ENCODE peak calls at places on chromosomes 11 and 22, in seven cellular contexts. V is NCI-H510A; D is NCI-H226; M is neural crest cell; P is NCI-H526; Z is KBM-7; I is activated CD4-positive, alpha-beta T cell treated with anti-CD3 and anti-CD28 coated beads, Interleukin-2, amount 50 U/mL, for 1 hour. A is an unnamed sample.

GRCh38 chr11:123472236-123472935 is 42.3 kb downstream of the GRAMD1B start:
- DNase-seq in V (no peak), D (no peak), M (no peak), P (peak), Z (no peak), I (no peak), A (no peak)

GRCh38 chr22:46798366-46799057 is 36.1 kb downstream of the TBC1D22A start:
- DNase-seq in V (peak), D (peak), M (peak), P (no peak), Z (peak), I (peak), A (peak)

GRCh38 chr11:35006389-35007128 is 90.1 kb downstream of the PDHX start:
- DNase-seq in V (no peak), D (no peak), M (no peak), P (no peak), Z (peak), I (no peak), A (no peak)

GRCh38 chr11:33622806-33623205 is 77.8 kb downstream of the C11orf91 start:
- DNase-seq in V (no peak), D (no peak), M (no peak), P (no peak), Z (no peak), I (no peak), A (no peak)

GRCh38 chr11:44475114-44475686 is 90.3 kb upstream of the CD82 start:
- DNase-seq in V (no peak), D (no peak), M (no peak), P (no peak), Z (no peak), I (no peak), A (no peak)

GRCh38 chr22:19723990-19724827 is 870 bp downstream of the GP1BB start:
- DNase-seq in V (no peak), D (no peak), M (peak), P (no peak), Z (peak), I (peak), A (peak)

GRCh38 chr11:72779495-72780128 is 14.2 kb downstream of the STARD10 start:
- DNase-seq in V (no peak), D (no peak), M (no peak), P (no peak), Z (no peak), I (no peak), A (no peak)

GRCh38 chr11:113385749-113386148 is 1.8 kb upstream of the ANKK1 start:
- DNase-seq in V (no peak), D (no peak), M (no peak), P (no peak), Z (no peak), I (no peak), A (no peak)

GRCh38 chr11:12539570-12539969 is 134.7 kb upstream of the TEAD1 start:
- DNase-seq in V (no peak), D (peak), M (no peak), P (no peak), Z (no peak), I (no peak), A (peak)

GRCh38 chr11:5705688-5706087 is 16.1 kb downstream of the TRIM22 start:
- DNase-seq in V (no peak), D (no peak), M (no peak), P (no peak), Z (no peak), I (no peak), A (no peak)

GRCh38 chr11:108101090-108101775 is 20.1 kb upstream of the ACAT1 start:
- DNase-seq in V (no peak), D (no peak), M (no peak), P (no peak), Z (no peak), I (no peak), A (no peak)

GRCh38 chr11:79375818-79376550 is 64.8 kb downstream of the TENM4 start:
- DNase-seq in V (no peak), D (no peak), M (no peak), P (no peak), Z (no peak), I (no peak), A (peak)

GRCh38 chr11:68998390-68998911 is 14.6 kb downstream of the MRGPRF start:
- DNase-seq in V (peak), D (no peak), M (no peak), P (no peak), Z (no peak), I (no peak), A (no peak)

GRCh38 chr11:32983506-32983905 is 32.2 kb upstream of the DEPDC7 start:
- DNase-seq in V (no peak), D (no peak), M (no peak), P (no peak), Z (no peak), I (no peak), A (no peak)

GRCh38 chr11:78149646-78150045 is 10.2 kb upstream of the ALG8 start:
- DNase-seq in V (no peak), D (peak), M (no peak), P (no peak), Z (no peak), I (no peak), A (peak)

GRCh38 chr22:37904572-37905533 is 1.2 kb upstream of the MICALL1 start:
- DNase-seq in V (no peak), D (peak), M (no peak), P (no peak), Z (peak), I (no peak), A (peak)

GRCh38 chr11:1760351-1761109 is 3.2 kb downstream of the CTSD start:
- DNase-seq in V (no peak), D (no peak), M (no peak), P (no peak), Z (no peak), I (no peak), A (no peak)

GRCh38 chr11:121898913-121899312 is 217.1 kb downstream of the BLID start:
- DNase-seq in V (no peak), D (no peak), M (no peak), P (no peak), Z (no peak), I (no peak), A (no peak)

GRCh38 chr22:28397324-28397723 is 282.3 kb downstream of the TTC28 start:
- DNase-seq in V (no peak), D (no peak), M (no peak), P (no peak), Z (no peak), I (no peak), A (no peak)

GRCh38 chr22:20430641-20431519 is 6.7 kb downstream of the SCARF2 start:
- DNase-seq in V (no peak), D (no peak), M (peak), P (peak), Z (peak), I (peak), A (peak)

GRCh38 chr11:11808992-11809583 is 32.7 kb upstream of the USP47 start:
- DNase-seq in V (no peak), D (no peak), M (no peak), P (no peak), Z (no peak), I (no peak), A (no peak)

GRCh38 chr22:21933899-21934298 is 18.7 kb downstream of the PPM1F start:
- DNase-seq in V (no peak), D (no peak), M (no peak), P (no peak), Z (no peak), I (no peak), A (no peak)

GRCh38 chr11:96204721-96205459 is 138.1 kb downstream of the MAML2 start:
- DNase-seq in V (no peak), D (no peak), M (no peak), P (no peak), Z (no peak), I (no peak), A (no peak)

GRCh38 chr11:46281374-46281831 is 3.9 kb downstream of the CREB3L1 start:
- DNase-seq in V (no peak), D (no peak), M (no peak), P (no peak), Z (peak), I (no peak), A (no peak)

GRCh38 chr11:8282621-8283509 is 19.2 kb upstream of the LMO1 start:
- DNase-seq in V (peak), D (no peak), M (no peak), P (no peak), Z (no peak), I (no peak), A (no peak)

GRCh38 chr22:37258005-37258790 is 14.1 kb upstream of the RAC2 start:
- DNase-seq in V (no peak), D (no peak), M (no peak), P (no peak), Z (no peak), I (no peak), A (no peak)

GRCh38 chr11:32829680-32830412 is at the start of gene PRRG4:
- DNase-seq in V (peak), D (no peak), M (peak), P (peak), Z (peak), I (no peak), A (peak)

GRCh38 chr11:127454856-127455255 is 454.3 kb upstream of the KIRREL3 start:
- DNase-seq in V (peak), D (no peak), M (no peak), P (peak), Z (no peak), I (no peak), A (no peak)

GRCh38 chr11:819129-819931 is 616 bp downstream of the PNPLA2 start:
- DNase-seq in V (peak), D (peak), M (peak), P (peak), Z (peak), I (peak), A (peak)

A was measured in foreskin keratinocyte.